ENCODE peak calls at places on chromosomes 4 and X, in nine cellular contexts. One of them, this sample, is unnamed.

GRCh38 chr4:61201562-61202099 is 1.5 kb downstream of the ADGRL3 start:
- DNase-seq in breast epithelium: no peak
- DNase-seq in GM12892: peak
- DNase-seq in A549: no peak
- DNase-seq in erythroblast: no peak
- DNase-seq in transverse colon: no peak
- DNase-seq in IMR-90: no peak
- DNase-seq in stomach: no peak
- DNase-seq in tibial nerve: no peak
- DNase-seq in this sample: no peak

GRCh38 chrX:151155234-151155633 is 21.1 kb upstream of the GPR50 start:
- DNase-seq in transverse colon: no peak
- DNase-seq in GM12892: no peak
- DNase-seq in breast epithelium: no peak
- DNase-seq in A549: no peak
- DNase-seq in tibial nerve: no peak
- DNase-seq in IMR-90: no peak
- DNase-seq in stomach: no peak
- DNase-seq in erythroblast: no peak
- DNase-seq in this sample: no peak

GRCh38 chr4:152619556-152619955 is 60.2 kb downstream of the TMEM154 start:
- DNase-seq in IMR-90: no peak
- DNase-seq in GM12892: no peak
- DNase-seq in A549: no peak
- DNase-seq in breast epithelium: no peak
- DNase-seq in transverse colon: no peak
- DNase-seq in tibial nerve: no peak
- DNase-seq in stomach: no peak
- DNase-seq in erythroblast: no peak
- DNase-seq in this sample: no peak

GRCh38 chr4:150229538-150229937 is 151.3 kb downstream of the DCLK2 start:
- DNase-seq in tibial nerve: no peak
- DNase-seq in GM12892: no peak
- DNase-seq in transverse colon: no peak
- DNase-seq in breast epithelium: no peak
- DNase-seq in A549: peak
- DNase-seq in erythroblast: no peak
- DNase-seq in stomach: no peak
- DNase-seq in IMR-90: peak
- DNase-seq in this sample: no peak

GRCh38 chrX:134537179-134537945 is 77.4 kb downstream of the HPRT1 start:
- DNase-seq in tibial nerve: no peak
- DNase-seq in GM12892: no peak
- DNase-seq in A549: peak
- DNase-seq in breast epithelium: no peak
- DNase-seq in erythroblast: no peak
- DNase-seq in stomach: no peak
- DNase-seq in IMR-90: peak
- DNase-seq in transverse colon: peak
- DNase-seq in this sample: peak

GRCh38 chrX:3244955-3245354 is 101.5 kb downstream of the MXRA5 start:
- DNase-seq in breast epithelium: no peak
- DNase-seq in tibial nerve: no peak
- DNase-seq in stomach: no peak
- DNase-seq in IMR-90: no peak
- DNase-seq in GM12892: no peak
- DNase-seq in A549: peak
- DNase-seq in transverse colon: no peak
- DNase-seq in erythroblast: no peak
- DNase-seq in this sample: no peak

GRCh38 chr4:47722176-47722575 is 115.7 kb downstream of the CORIN start:
- DNase-seq in A549: no peak
- DNase-seq in tibial nerve: no peak
- DNase-seq in IMR-90: no peak
- DNase-seq in breast epithelium: no peak
- DNase-seq in transverse colon: no peak
- DNase-seq in GM12892: no peak
- DNase-seq in erythroblast: no peak
- DNase-seq in stomach: no peak
- DNase-seq in this sample: no peak

GRCh38 chrX:153029875-153030274 is 26.4 kb upstream of the PNMA3 start:
- DNase-seq in transverse colon: no peak
- DNase-seq in A549: no peak
- DNase-seq in breast epithelium: no peak
- DNase-seq in tibial nerve: no peak
- DNase-seq in GM12892: no peak
- DNase-seq in erythroblast: no peak
- DNase-seq in stomach: no peak
- DNase-seq in IMR-90: no peak
- DNase-seq in this sample: no peak

GRCh38 chr4:154588198-154588597 is 2.3 kb downstream of the FGA start:
- DNase-seq in stomach: no peak
- DNase-seq in transverse colon: no peak
- DNase-seq in tibial nerve: no peak
- DNase-seq in GM12892: no peak
- DNase-seq in erythroblast: no peak
- DNase-seq in A549: no peak
- DNase-seq in breast epithelium: no peak
- DNase-seq in IMR-90: no peak
- DNase-seq in this sample: no peak

GRCh38 chr4:154583677-154584076 is 6.9 kb downstream of the FGA start:
- DNase-seq in transverse colon: no peak
- DNase-seq in stomach: no peak
- DNase-seq in breast epithelium: no peak
- DNase-seq in GM12892: no peak
- DNase-seq in A549: no peak
- DNase-seq in tibial nerve: no peak
- DNase-seq in erythroblast: no peak
- DNase-seq in IMR-90: no peak
- DNase-seq in this sample: no peak

GRCh38 chr4:154584259-154584658 is 6.3 kb downstream of the FGA start:
- DNase-seq in GM12892: no peak
- DNase-seq in A549: no peak
- DNase-seq in tibial nerve: no peak
- DNase-seq in stomach: no peak
- DNase-seq in IMR-90: no peak
- DNase-seq in erythroblast: no peak
- DNase-seq in transverse colon: no peak
- DNase-seq in breast epithelium: no peak
- DNase-seq in this sample: no peak

GRCh38 chr4:154585369-154586018 is 5.0 kb downstream of the FGA start:
- DNase-seq in tibial nerve: no peak
- DNase-seq in transverse colon: no peak
- DNase-seq in erythroblast: no peak
- DNase-seq in IMR-90: no peak
- DNase-seq in A549: no peak
- DNase-seq in GM12892: no peak
- DNase-seq in breast epithelium: no peak
- DNase-seq in stomach: no peak
- DNase-seq in this sample: no peak

DNA sequence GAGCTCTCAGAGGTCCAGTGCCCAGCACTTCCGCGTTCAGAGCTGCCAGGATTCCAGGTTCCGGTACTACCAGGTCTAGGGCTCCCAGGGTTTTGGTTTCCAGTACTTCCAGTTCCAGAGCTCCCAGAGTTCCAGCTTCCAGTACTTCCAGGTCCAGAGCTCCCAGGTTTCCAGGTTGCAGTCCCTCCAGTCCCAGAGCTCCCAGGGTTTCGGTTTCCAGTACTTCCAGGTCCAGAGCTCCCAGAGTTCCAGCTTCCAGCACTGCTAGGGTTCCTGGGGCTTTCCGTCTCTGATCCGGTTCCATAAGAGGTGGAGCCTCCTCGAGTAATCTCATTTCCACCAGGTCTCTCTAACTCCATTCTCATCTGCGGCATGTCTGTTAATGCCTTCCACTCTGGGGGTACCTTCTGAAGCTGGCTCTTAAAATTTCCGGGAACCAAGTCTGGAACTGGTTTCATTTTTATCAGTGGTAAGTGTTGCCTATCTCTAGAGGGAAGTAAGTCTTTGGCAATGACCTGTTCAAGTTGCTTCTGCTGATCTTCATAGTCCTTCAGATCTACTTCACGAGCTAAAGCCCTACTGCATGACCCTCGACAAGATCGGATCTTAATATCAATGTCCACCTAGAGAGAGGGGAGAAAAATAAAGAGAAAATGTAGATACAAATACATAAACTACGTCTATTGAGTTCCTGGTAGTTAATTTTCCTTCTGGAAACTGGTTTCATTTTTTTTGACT is 4.1 kb downstream of the FGA start:
- DNase-seq in IMR-90: no peak
- DNase-seq in breast epithelium: no peak
- DNase-seq in tibial nerve: no peak
- DNase-seq in GM12892: no peak
- DNase-seq in A549: no peak
- DNase-seq in stomach: no peak
- DNase-seq in erythroblast: no peak
- DNase-seq in transverse colon: no peak
- DNase-seq in this sample: no peak
- TF ChIP-seq POLR2A in IMR-90: no peak
- TF ChIP-seq POLR2A in breast epithelium: no peak
- TF ChIP-seq POLR2A in tibial nerve: no peak
- TF ChIP-seq POLR2A in GM12892: no peak
- TF ChIP-seq POLR2A in A549: no peak
- TF ChIP-seq POLR2A in stomach: no peak
- TF ChIP-seq POLR2A in erythroblast: no peak
- TF ChIP-seq POLR2A in transverse colon: no peak
- TF ChIP-seq POLR2A in this sample: no peak

DNA sequence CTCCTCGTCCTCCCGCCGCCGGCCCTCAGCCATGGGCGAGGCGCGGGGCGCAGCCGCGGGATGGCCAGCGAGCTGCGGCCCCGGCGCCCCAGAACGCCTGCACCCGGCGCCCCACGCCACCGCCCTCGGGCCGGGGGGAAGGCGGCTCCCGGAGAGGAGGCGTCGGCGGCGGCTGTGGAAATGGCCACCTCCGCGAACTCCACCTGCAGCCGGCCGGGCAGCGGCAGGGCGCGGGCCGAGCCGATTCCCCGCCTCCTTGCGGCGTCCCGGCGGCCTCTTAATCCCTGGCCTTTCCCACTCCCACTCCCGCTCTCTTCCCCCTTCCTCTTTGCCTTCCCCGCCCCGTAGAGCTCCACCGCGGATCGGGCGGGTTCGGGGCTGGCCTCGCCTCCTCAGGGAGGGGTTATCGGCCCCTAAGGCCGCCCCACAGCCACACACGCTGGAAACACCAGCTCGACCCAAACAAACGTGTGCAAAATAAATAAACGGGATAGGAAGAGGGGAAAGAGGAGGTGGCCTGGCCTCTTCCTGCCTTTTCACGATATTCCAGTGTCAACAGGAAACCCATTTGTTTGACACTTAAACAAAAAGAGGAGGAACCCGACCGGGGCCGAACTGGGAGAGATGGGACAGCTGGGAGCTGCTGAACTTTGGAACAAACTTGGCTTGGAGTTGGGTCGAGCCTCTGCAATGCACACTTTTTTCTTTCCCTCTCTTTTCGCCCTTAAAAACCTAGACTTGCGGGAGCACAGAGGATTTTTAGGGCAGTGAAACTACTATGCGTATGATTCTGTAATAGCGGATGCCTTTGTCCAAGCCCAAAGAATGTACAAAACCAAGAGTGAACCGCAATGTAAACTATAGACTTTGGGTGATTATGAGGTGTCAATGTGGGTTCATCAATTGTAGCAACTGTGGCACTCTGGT is at the start of gene SH3D19:
- DNase-seq in GM12892: no peak
- DNase-seq in transverse colon: peak
- DNase-seq in breast epithelium: peak
- DNase-seq in A549: peak
- DNase-seq in erythroblast: no peak
- DNase-seq in IMR-90: peak
- DNase-seq in tibial nerve: peak
- DNase-seq in stomach: peak
- DNase-seq in this sample: peak
- TF ChIP-seq POLR2A in GM12892: no peak
- TF ChIP-seq POLR2A in transverse colon: peak
- TF ChIP-seq POLR2A in breast epithelium: peak
- TF ChIP-seq POLR2A in A549: peak
- TF ChIP-seq POLR2A in erythroblast: no peak
- TF ChIP-seq POLR2A in IMR-90: no peak
- TF ChIP-seq POLR2A in tibial nerve: peak
- TF ChIP-seq POLR2A in stomach: no peak
- TF ChIP-seq POLR2A in this sample: peak

GRCh38 chrX:12975999-12976558 is 1.2 kb downstream of the TMSB4X start:
- DNase-seq in GM12892: peak
- DNase-seq in IMR-90: peak
- DNase-seq in tibial nerve: peak
- DNase-seq in transverse colon: no peak
- DNase-seq in A549: peak
- DNase-seq in erythroblast: peak
- DNase-seq in stomach: peak
- DNase-seq in breast epithelium: no peak
- DNase-seq in this sample: no peak

GRCh38 chrX:12979630-12980015 is 4.7 kb downstream of the TMSB4X start:
- DNase-seq in GM12892: no peak
- DNase-seq in stomach: no peak
- DNase-seq in erythroblast: no peak
- DNase-seq in tibial nerve: no peak
- DNase-seq in transverse colon: no peak
- DNase-seq in A549: no peak
- DNase-seq in IMR-90: peak
- DNase-seq in breast epithelium: no peak
- DNase-seq in this sample: no peak

GRCh38 chrX:12978205-12979010 is 3.5 kb downstream of the TMSB4X start:
- DNase-seq in transverse colon: peak
- DNase-seq in erythroblast: peak
- DNase-seq in tibial nerve: peak
- DNase-seq in GM12892: peak
- DNase-seq in stomach: peak
- DNase-seq in IMR-90: peak
- DNase-seq in A549: peak
- DNase-seq in breast epithelium: no peak
- DNase-seq in this sample: no peak

GRCh38 chrX:12979011-12979629 is 4.2 kb downstream of the TMSB4X start:
- DNase-seq in erythroblast: no peak
- DNase-seq in stomach: no peak
- DNase-seq in GM12892: no peak
- DNase-seq in A549: no peak
- DNase-seq in breast epithelium: no peak
- DNase-seq in IMR-90: no peak
- DNase-seq in transverse colon: no peak
- DNase-seq in tibial nerve: no peak
- DNase-seq in this sample: no peak

GRCh38 chrX:12977761-12978204 is 2.9 kb downstream of the TMSB4X start:
- DNase-seq in A549: no peak
- DNase-seq in erythroblast: no peak
- DNase-seq in tibial nerve: no peak
- DNase-seq in transverse colon: no peak
- DNase-seq in breast epithelium: no peak
- DNase-seq in IMR-90: no peak
- DNase-seq in stomach: no peak
- DNase-seq in GM12892: no peak
- DNase-seq in this sample: no peak
- TF ChIP-seq POLR2A in A549: no peak
- TF ChIP-seq POLR2A in erythroblast: peak
- TF ChIP-seq POLR2A in tibial nerve: no peak
- TF ChIP-seq POLR2A in transverse colon: no peak
- TF ChIP-seq POLR2A in breast epithelium: no peak
- TF ChIP-seq POLR2A in IMR-90: peak
- TF ChIP-seq POLR2A in stomach: no peak
- TF ChIP-seq POLR2A in GM12892: no peak
- TF ChIP-seq POLR2A in this sample: no peak

GRCh38 chr4:122827899-122828601 is 1.4 kb downstream of the FGF2 start:
- DNase-seq in breast epithelium: no peak
- DNase-seq in tibial nerve: peak
- DNase-seq in IMR-90: peak
- DNase-seq in stomach: no peak
- DNase-seq in A549: peak
- DNase-seq in erythroblast: peak
- DNase-seq in transverse colon: peak
- DNase-seq in GM12892: peak
- DNase-seq in this sample: no peak

GRCh38 chr4:122824616-122825015 is 2.0 kb upstream of the FGF2 start:
- DNase-seq in transverse colon: no peak
- DNase-seq in A549: no peak
- DNase-seq in tibial nerve: no peak
- DNase-seq in erythroblast: no peak
- DNase-seq in stomach: no peak
- DNase-seq in IMR-90: peak
- DNase-seq in GM12892: no peak
- DNase-seq in breast epithelium: no peak
- DNase-seq in this sample: no peak

GRCh38 chr4:122826596-122827257 is at the start of gene FGF2:
- DNase-seq in GM12892: peak
- DNase-seq in erythroblast: peak
- DNase-seq in stomach: peak
- DNase-seq in IMR-90: peak
- DNase-seq in breast epithelium: peak
- DNase-seq in tibial nerve: peak
- DNase-seq in A549: peak
- DNase-seq in transverse colon: peak
- DNase-seq in this sample: no peak

GRCh38 chr4:122826000-122826595 is 533 bp upstream of the FGF2 start:
- DNase-seq in breast epithelium: no peak
- DNase-seq in transverse colon: no peak
- DNase-seq in stomach: no peak
- DNase-seq in GM12892: no peak
- DNase-seq in erythroblast: no peak
- DNase-seq in A549: no peak
- DNase-seq in tibial nerve: no peak
- DNase-seq in IMR-90: peak
- DNase-seq in this sample: no peak

DNA sequence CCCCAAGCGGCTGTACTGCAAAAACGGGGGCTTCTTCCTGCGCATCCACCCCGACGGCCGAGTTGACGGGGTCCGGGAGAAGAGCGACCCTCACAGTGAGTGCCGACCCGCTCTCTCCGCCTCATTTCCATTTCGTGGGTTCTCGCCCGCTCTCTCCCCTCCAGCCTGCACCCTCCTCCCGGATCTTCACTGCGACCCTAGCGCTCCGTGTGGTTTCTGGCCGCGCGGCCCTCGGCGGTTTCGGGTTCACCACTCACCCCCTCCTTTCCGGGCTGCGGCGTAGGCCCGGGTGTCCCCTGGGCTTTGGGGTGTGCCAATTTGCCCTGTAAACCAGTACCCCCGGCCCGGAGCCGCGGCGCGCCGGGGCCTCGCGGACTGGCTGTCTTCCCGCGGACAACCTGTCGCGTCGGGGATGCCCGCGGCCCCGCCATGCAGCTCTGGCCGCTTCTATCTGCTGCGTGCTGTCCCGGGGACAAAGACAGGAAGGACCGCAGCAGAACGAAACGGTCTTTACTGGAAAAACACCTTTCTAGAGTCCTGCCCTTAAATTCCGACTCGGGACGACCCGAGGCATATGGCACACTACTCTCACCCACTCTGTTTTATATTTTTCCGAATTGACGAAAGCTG is 742 bp downstream of the FGF2 start:
- DNase-seq in erythroblast: peak
- DNase-seq in breast epithelium: no peak
- DNase-seq in stomach: peak
- DNase-seq in GM12892: peak
- DNase-seq in A549: no peak
- DNase-seq in IMR-90: peak
- DNase-seq in transverse colon: peak
- DNase-seq in tibial nerve: peak
- DNase-seq in this sample: no peak
- TF ChIP-seq POLR2A in erythroblast: no peak
- TF ChIP-seq POLR2A in breast epithelium: no peak
- TF ChIP-seq POLR2A in stomach: no peak
- TF ChIP-seq POLR2A in GM12892: peak
- TF ChIP-seq POLR2A in A549: no peak
- TF ChIP-seq POLR2A in IMR-90: no peak
- TF ChIP-seq POLR2A in transverse colon: no peak
- TF ChIP-seq POLR2A in tibial nerve: no peak
- TF ChIP-seq POLR2A in this sample: no peak

This sample was measured in H54.